ENCODE peak calls at places on chromosomes 13 and 19, in six cellular contexts. X, B, N, G, F and C are unnamed samples.
A peak's percentile ranks its signal among the peaks of the same experiment; 100 is the strongest.

GRCh38 chr13:50589651-50590054 is 253.8 kb downstream of the DLEU7 start:
- DNase-seq in N (no peak), B (peak; percentile 85), X (no peak), G (peak; percentile 70), F (no peak), C (no peak)

GRCh38 chr19:33312065-33312464 is 9.7 kb upstream of the CEBPA start:
- DNase-seq in X (no peak), B (no peak), N (no peak), F (no peak), G (no peak), C (no peak)

GRCh38 chr13:114100446-114101320 is 31.7 kb downstream of the RASA3 start:
- DNase-seq in N (no peak), B (no peak), G (no peak), F (no peak), X (no peak), C (no peak)

GRCh38 chr19:10288662-10289166 is 1.0 kb upstream of the ICAM5 start:
- DNase-seq in B (peak; percentile 40), F (no peak), X (no peak), G (no peak), N (no peak), C (no peak)

GRCh38 chr13:91123456-91124127 is 223.9 kb upstream of the MIR17HG start:
- DNase-seq in B (no peak), N (no peak), F (no peak), X (no peak), G (no peak), C (no peak)

GRCh38 chr13:97659602-97660001 is 225.6 kb downstream of the RAP2A start:
- DNase-seq in B (peak; percentile 21), G (peak; percentile 4), N (no peak), F (peak; percentile 6), X (no peak), C (no peak)

GRCh38 chr13:20828540-20829364 is 55.0 kb upstream of the EEF1AKMT1 start:
- DNase-seq in B (peak; percentile 64), G (no peak), F (peak; percentile 52), N (no peak), X (peak; percentile 66), C (no peak)

GRCh38 chr13:76329004-76329403 is 557.2 kb downstream of the KCTD12 start:
- DNase-seq in F (no peak), G (no peak), N (no peak), X (no peak), B (no peak), C (no peak)

GRCh38 chr19:54481326-54481930 is 8.3 kb upstream of the CDC42EP5 start:
- DNase-seq in B (peak; percentile 33), N (no peak), G (no peak), X (peak; percentile 30), F (peak; percentile 27), C (no peak)

GRCh38 chr13:42894765-42895181 is 97.3 kb downstream of the EPSTI1 start:
- DNase-seq in F (peak; percentile 75), B (peak; percentile 36), X (no peak), G (peak; percentile 47), N (no peak), C (no peak)

GRCh38 chr13:105442941-105443340 is 1092.5 kb downstream of the EFNB2 start:
- DNase-seq in X (no peak), B (peak; percentile 100), G (peak; percentile 99), F (peak; percentile 29), N (no peak), C (no peak)

GRCh38 chr13:110136660-110137585 is 170.0 kb downstream of the COL4A1 start:
- DNase-seq in X (no peak), B (no peak), F (no peak), N (no peak), G (no peak), C (no peak)

GRCh38 chr13:26853272-26853818 is 92.8 kb upstream of the GPR12 start:
- DNase-seq in B (no peak), G (no peak), X (no peak), F (no peak), N (no peak), C (no peak)

GRCh38 chr13:40776681-40777165 is 5.7 kb upstream of the MRPS31 start:
- DNase-seq in X (peak; percentile 80), N (peak; percentile 11), G (no peak), F (no peak), B (peak; percentile 55), C (no peak)